ENCODE peak calls at places on chromosomes 16 and 17, in four cellular contexts. O is AG04450, F is astrocyte, S is psoas muscle. J is an unnamed sample.

GRCh38 chr16:30458561-30459394 is 13.1 kb upstream of the SEPHS2 start:
- DNase-seq in F (no peak), O (no peak), S (peak; percentile 19), J (no peak)

GRCh38 chr17:61587242-61587641 is 3.8 kb downstream of the NACA2 start:
- DNase-seq in S (no peak), O (no peak), F (no peak), J (no peak)

GRCh38 chr16:24825696-24826095 is 20.1 kb upstream of the SLC5A11 start:
- DNase-seq in F (no peak), S (no peak), O (no peak), J (no peak)

GRCh38 chr17:6105608-6106007 is 35.4 kb downstream of the WSCD1 start:
- DNase-seq in S (no peak), O (no peak), F (no peak), J (no peak)

GRCh38 chr17:72393553-72393952 is 272.7 kb downstream of the SOX9 start:
- DNase-seq in F (peak; percentile 86), O (peak; percentile 60), S (no peak), J (peak; percentile 39)

GRCh38 chr17:78993981-78994671 is 14.4 kb upstream of the LGALS3BP start:
- DNase-seq in S (no peak), O (no peak), F (no peak), J (no peak)

GRCh38 chr16:11022002-11022401 is 77.6 kb downstream of the CLEC16A start:
- DNase-seq in F (no peak), S (no peak), O (no peak), J (no peak)

GRCh38 chr17:67365762-67366192 is 600 bp downstream of the PSMD12 start:
- DNase-seq in O (no peak), F (peak; percentile 78), S (no peak), J (peak; percentile 63)

GRCh38 chr16:30923554-30924085 is at the start of gene FBXL19:
- DNase-seq in O (no peak), S (peak; percentile 53), F (no peak), J (no peak)

GRCh38 chr17:64385187-64386083 is 5.2 kb downstream of the PECAM1 start:
- DNase-seq in S (peak; percentile 67), F (peak; percentile 95), O (peak; percentile 15), J (peak; percentile 92)

GRCh38 chr17:64387545-64388171 is 3.0 kb downstream of the PECAM1 start:
- DNase-seq in S (no peak), O (no peak), F (no peak), J (no peak)

GRCh38 chr17:64388961-64389565 is 1.6 kb downstream of the PECAM1 start:
- DNase-seq in F (no peak), S (no peak), O (no peak), J (no peak)

GRCh38 chr17:64386412-64387144 is 4.1 kb downstream of the PECAM1 start:
- DNase-seq in O (no peak), S (no peak), F (no peak), J (peak; percentile 38)

GRCh38 chr17:64387145-64387473 is 3.6 kb downstream of the PECAM1 start:
- DNase-seq in F (no peak), S (no peak), O (no peak), J (no peak)
- H3K4me3 ChIP-seq in F (no peak overlapping the region), S (peak overlapping the region; percentile 59), O (no peak overlapping the region), J (peak overlapping the region; percentile 57)

GRCh38 chr16:5432166-5432565 is 334.6 kb upstream of the EEF2KMT start:
- DNase-seq in S (no peak), O (no peak), F (no peak), J (no peak)

GRCh38 chr16:5427571-5427970 is 330.0 kb upstream of the EEF2KMT start:
- DNase-seq in O (no peak), S (no peak), F (no peak), J (no peak)

GRCh38 chr16:5430598-5430997 is 333.0 kb upstream of the EEF2KMT start:
- DNase-seq in S (no peak), F (no peak), O (no peak), J (no peak)

GRCh38 chr16:5428932-5429331 is 331.3 kb upstream of the EEF2KMT start:
- DNase-seq in S (no peak), O (no peak), F (no peak), J (no peak)
- TF ChIP-seq CTCF in S (no peak), O (no peak), F (no peak), J (no peak)

DNA sequence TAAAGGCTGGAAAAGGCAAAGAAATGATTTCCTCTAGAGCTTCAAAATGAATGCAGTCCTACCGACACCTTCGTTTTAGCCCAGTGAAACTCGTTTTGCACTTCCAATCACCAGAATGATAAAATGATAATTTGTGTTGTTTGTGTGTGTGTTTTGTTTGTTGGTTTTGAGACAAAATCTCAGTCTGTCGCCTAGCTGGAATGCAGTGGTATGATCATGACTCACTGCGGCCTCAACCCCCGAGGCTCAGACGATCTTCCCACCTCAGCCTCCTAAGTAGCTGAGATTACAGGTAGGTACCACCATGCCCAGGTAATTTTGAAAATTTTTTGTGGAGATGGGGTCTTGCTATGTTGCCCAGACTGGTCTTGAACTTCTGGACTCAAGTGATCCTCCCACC is 3.4 kb upstream of the EVPLL start:
- DNase-seq in O (no peak), S (no peak), F (no peak), J (no peak)
- H3K4me3 ChIP-seq in O (no peak overlapping the region), S (no peak overlapping the region), F (no peak overlapping the region), J (no peak overlapping the region)

GRCh38 chr17:43169561-43170139 is 1.4 kb upstream of the NBR1 start:
- DNase-seq in S (peak; percentile 27), F (no peak), O (no peak), J (no peak)

GRCh38 chr17:43175213-43176118 is 4.5 kb downstream of the NBR1 start:
- DNase-seq in O (peak; percentile 50), F (peak; percentile 76), S (no peak), J (peak; percentile 69)

GRCh38 chr17:43170140-43170765 is 761 bp upstream of the NBR1 start:
- DNase-seq in F (peak; percentile 92), O (peak; percentile 74), S (peak; percentile 87), J (peak; percentile 98)

GRCh38 chr17:43171761-43172487 is 910 bp downstream of the NBR1 start:
- DNase-seq in O (peak; percentile 87), S (no peak), F (peak; percentile 95), J (peak; percentile 95)

GRCh38 chr17:43170766-43171681 is at the start of gene NBR1:
- DNase-seq in O (peak; percentile 95), S (peak; percentile 93), F (peak; percentile 93), J (peak; percentile 98)
- TF ChIP-seq CTCF in O (peak; percentile 29), S (no peak), F (no peak), J (no peak)

GRCh38 chr17:44775136-44775837 is 16.5 kb downstream of the ADAM11 start:
- DNase-seq in F (peak; percentile 92), O (peak; percentile 93), S (peak; percentile 93), J (peak; percentile 98)
- H3K4me3 ChIP-seq in F (peak overlapping the region; percentile 60), O (peak overlapping the region; percentile 76), S (peak overlapping the region; percentile 66), J (peak overlapping the region; percentile 66)

J was measured in cardiac fibroblast.